ENCODE peak calls at places on chromosomes 1 and 21, in six cellular contexts. B, R, O, H, A and W are unnamed samples.

GRCh38 chr1:25347556-25347955 is 9.4 kb downstream of the TMEM50A start:
- DNase-seq in A (no peak), B (no peak), R (no peak), O (no peak), H (no peak), W (no peak)

GRCh38 chr1:46452931-46453325 is 36.7 kb upstream of the DMBX1 start:
- DNase-seq in B (no peak), A (no peak), H (no peak), O (no peak), R (no peak), W (no peak)

GRCh38 chr1:116529199-116529616 is 41.6 kb downstream of the CD58 start:
- DNase-seq in O (no peak), R (no peak), B (no peak), A (no peak), H (no peak), W (no peak)

GRCh38 chr1:29551123-29551522 is 314.8 kb downstream of the PTPRU start:
- DNase-seq in H (no peak), A (no peak), B (no peak), R (no peak), O (no peak), W (no peak)

GRCh38 chr1:60848583-60849188 is 233.7 kb upstream of the NFIA start:
- DNase-seq in O (peak), B (no peak), A (no peak), H (no peak), R (peak), W (no peak)

GRCh38 chr1:54537611-54538010 is 10.4 kb upstream of the ACOT11 start:
- DNase-seq in R (no peak), B (no peak), O (no peak), H (no peak), A (no peak), W (no peak)

GRCh38 chr1:50208296-50208695 is 99.6 kb downstream of the ELAVL4 start:
- DNase-seq in B (no peak), A (no peak), O (no peak), H (no peak), R (no peak), W (no peak)

GRCh38 chr1:225467193-225468020 is 39.6 kb upstream of the LBR start:
- DNase-seq in R (no peak), O (peak), A (no peak), H (no peak), B (peak), W (peak)

GRCh38 chr1:57293214-57293613 is 130.6 kb downstream of the DAB1 start:
- DNase-seq in A (no peak), B (no peak), H (no peak), R (no peak), O (no peak), W (no peak)

GRCh38 chr1:171595324-171595723 is 26.7 kb upstream of the MYOCOS start:
- DNase-seq in H (no peak), R (no peak), B (no peak), A (peak), O (no peak), W (no peak)

GRCh38 chr1:58895559-58896135 is 111.8 kb upstream of the JUN start:
- DNase-seq in R (no peak), O (no peak), B (no peak), A (no peak), H (no peak), W (peak)

GRCh38 chr1:186491351-186491750 is 30.4 kb upstream of the PDC start:
- DNase-seq in H (no peak), A (no peak), O (no peak), R (no peak), B (no peak), W (no peak)

GRCh38 chr1:214747050-214747615 is 144.1 kb downstream of the CENPF start:
- DNase-seq in A (no peak), O (no peak), R (no peak), B (no peak), H (no peak), W (no peak)

GRCh38 chr1:17617787-17618557 is 78.5 kb downstream of the ARHGEF10L start:
- DNase-seq in B (no peak), H (no peak), O (peak), A (no peak), R (no peak), W (no peak)

GRCh38 chr1:167059729-167060107 is 30.5 kb downstream of the GPA33 start:
- DNase-seq in B (no peak), R (no peak), O (no peak), H (no peak), A (no peak), W (no peak)

GRCh38 chr1:68255301-68255700 is 23.0 kb upstream of the WLS start:
- DNase-seq in B (no peak), R (no peak), O (peak), A (no peak), H (no peak), W (no peak)

GRCh38 chr21:42148584-42148983 is 70.4 kb upstream of the ABCG1 start:
- DNase-seq in A (no peak), O (no peak), B (no peak), H (no peak), R (no peak), W (no peak)

GRCh38 chr1:182603646-182604127 is 502 bp downstream of the RGS16 start:
- DNase-seq in O (no peak), H (no peak), R (peak), A (no peak), B (no peak), W (no peak)

GRCh38 chr1:190754769-190755168 is 277.1 kb upstream of the BRINP3 start:
- DNase-seq in A (no peak), H (no peak), R (peak), B (no peak), O (peak), W (peak)

GRCh38 chr1:233662503-233663105 is 48.7 kb downstream of the KCNK1 start:
- DNase-seq in B (no peak), O (no peak), H (no peak), R (no peak), A (no peak), W (no peak)

GRCh38 chr1:8448906-8449661 is 131.2 kb downstream of the SLC45A1 start:
- DNase-seq in H (no peak), B (no peak), R (no peak), O (peak), A (no peak), W (no peak)

GRCh38 chr1:44408181-44409018 is 3.3 kb downstream of the RNF220 start:
- DNase-seq in A (no peak), B (peak), R (peak), O (no peak), H (no peak), W (no peak)

GRCh38 chr1:169217621-169218020 is 111.1 kb downstream of the ATP1B1 start:
- DNase-seq in A (no peak), B (no peak), R (no peak), H (no peak), O (no peak), W (peak)

GRCh38 chr1:12179111-12179519 is 12.3 kb downstream of the TNFRSF1B start:
- DNase-seq in B (no peak), O (no peak), H (no peak), A (peak), R (no peak), W (no peak)

GRCh38 chr1:234866007-234866866 is 256.3 kb upstream of the IRF2BP2 start:
- DNase-seq in H (peak), R (peak), A (no peak), B (no peak), O (peak), W (no peak)

GRCh38 chr1:93061895-93062792 is 16.9 kb upstream of the MTF2 start:
- DNase-seq in R (peak), O (peak), A (no peak), B (no peak), H (no peak), W (no peak)

GRCh38 chr1:22471078-22471477 is 19.4 kb downstream of the ZBTB40 start:
- DNase-seq in O (peak), B (peak), H (no peak), R (no peak), A (no peak), W (no peak)

GRCh38 chr1:112957133-112957812 is 1.3 kb upstream of the SLC16A1 start:
- DNase-seq in A (peak), B (no peak), H (peak), R (peak), O (peak), W (peak)

GRCh38 chr1:56502700-56503245 is 76.6 kb downstream of the PLPP3 start:
- DNase-seq in H (no peak), R (no peak), A (no peak), O (peak), B (no peak), W (no peak)

GRCh38 chr1:9538669-9539164 is 548 bp upstream of the SLC25A33 start:
- DNase-seq in A (no peak), R (no peak), B (peak), H (no peak), O (no peak), W (no peak)

GRCh38 chr21:36460866-36461265 is 19.1 kb downstream of the CLDN14 start:
- DNase-seq in A (no peak), H (no peak), B (no peak), O (no peak), R (no peak), W (no peak)

GRCh38 chr1:10687142-10687715 is 109.2 kb downstream of the CASZ1 start:
- DNase-seq in R (no peak), B (no peak), H (no peak), O (no peak), A (no peak), W (no peak)

GRCh38 chr1:101161619-101162018 is 75.2 kb upstream of the S1PR1 start:
- DNase-seq in A (no peak), R (no peak), H (no peak), B (no peak), O (peak), W (no peak)

GRCh38 chr1:207649865-207650580 is 5.1 kb downstream of the CR1L start:
- DNase-seq in A (no peak), H (no peak), R (no peak), B (no peak), O (no peak), W (no peak)

GRCh38 chr1:77438239-77438913 is 156.6 kb downstream of the AK5 start:
- DNase-seq in H (peak), R (no peak), A (peak), B (no peak), O (peak), W (no peak)

GRCh38 chr1:53127546-53127945 is 14.9 kb downstream of the SLC1A7 start:
- DNase-seq in O (no peak), R (no peak), H (no peak), A (no peak), B (peak), W (no peak)

GRCh38 chr21:19507682-19508260 is 1104.2 kb upstream of the TMPRSS15 start:
- DNase-seq in H (no peak), O (no peak), B (no peak), R (peak), A (no peak), W (no peak)

GRCh38 chr21:44847261-44848056 is 26.0 kb downstream of the PTTG1IP start:
- DNase-seq in B (no peak), H (no peak), A (no peak), R (no peak), O (no peak), W (no peak)

GRCh38 chr21:44846485-44847260 is 26.8 kb downstream of the PTTG1IP start:
- DNase-seq in R (peak), O (peak), B (no peak), H (no peak), A (no peak), W (peak)

GRCh38 chr21:44846201-44846484 is 27.3 kb downstream of the PTTG1IP start:
- DNase-seq in R (no peak), O (no peak), A (no peak), B (no peak), H (no peak), W (no peak)

GRCh38 chr21:44844256-44844655 is 26.4 kb upstream of the SUMO3 start:
- DNase-seq in O (no peak), R (no peak), H (no peak), B (peak), A (no peak), W (no peak)

DNA sequence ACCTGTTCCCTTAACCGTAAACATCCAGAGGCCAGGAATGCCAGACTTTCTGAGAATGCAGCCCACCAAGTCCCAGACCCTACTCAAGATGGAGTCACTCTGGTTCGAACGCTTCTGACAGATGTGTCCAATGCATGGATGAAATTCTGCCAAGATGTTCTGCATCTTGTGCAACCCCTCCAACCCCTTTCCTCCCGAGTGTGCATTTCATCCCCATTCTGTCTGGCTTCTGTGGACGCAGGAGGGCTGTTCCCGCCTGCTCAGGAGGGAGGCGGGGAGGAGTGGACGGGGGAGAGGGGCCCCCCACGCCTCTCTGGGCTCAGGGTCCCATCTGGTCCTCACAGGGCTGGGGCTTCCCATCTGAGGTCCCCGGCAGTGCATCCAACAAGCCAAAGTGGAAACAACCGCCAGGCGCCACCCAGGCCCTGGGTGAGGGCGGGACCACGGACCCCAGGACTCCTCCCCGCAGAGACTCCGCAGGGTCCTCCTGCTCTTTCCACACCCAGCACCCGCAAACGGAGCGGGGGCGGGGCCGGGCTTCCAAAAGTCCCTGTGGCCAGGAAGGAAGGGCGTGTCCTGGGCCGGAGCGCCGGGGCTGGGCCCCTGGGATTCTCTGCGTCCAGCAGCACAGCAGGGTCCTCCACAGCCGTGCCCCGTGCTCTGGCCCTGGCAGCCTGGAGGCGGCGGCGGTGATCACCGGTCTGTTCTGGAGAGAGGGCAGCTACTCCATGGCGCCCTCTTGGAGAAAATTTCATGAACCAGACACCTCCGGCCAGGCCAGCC is 27.7 kb upstream of the SUMO3 start:
- DNase-seq in H (no peak), A (no peak), B (peak), O (peak), R (peak), W (peak)
- H3K4me3 ChIP-seq in H (peak), A (peak), B (no peak), O (peak), R (no peak), W (peak)

GRCh38 chr1:242034393-242034792 is 35.5 kb upstream of the MAP1LC3C start:
- DNase-seq in B (no peak), R (no peak), O (no peak), A (no peak), H (no peak), W (no peak)
- H3K4me3 ChIP-seq in B (no peak), R (no peak), O (no peak), A (no peak), H (no peak), W (no peak)

GRCh38 chr21:31874817-31875216 is 2.0 kb downstream of the HUNK start:
- DNase-seq in A (no peak), H (no peak), O (no peak), R (peak), B (peak), W (no peak)
- H3K4me3 ChIP-seq in A (peak), H (peak), O (no peak), R (peak), B (peak), W (no peak)

GRCh38 chr1:27116210-27116609 is 38.7 kb downstream of the SLC9A1 start:
- DNase-seq in B (no peak), A (no peak), R (no peak), H (no peak), O (peak), W (peak)

GRCh38 chr1:27116697-27117096 is 38.2 kb downstream of the SLC9A1 start:
- DNase-seq in R (no peak), B (no peak), A (no peak), O (peak), H (no peak), W (peak)

GRCh38 chr1:27117733-27118439 is 37.0 kb downstream of the SLC9A1 start:
- DNase-seq in B (no peak), R (no peak), A (no peak), O (peak), H (no peak), W (no peak)

GRCh38 chr1:27120849-27121248 is 34.1 kb downstream of the SLC9A1 start:
- DNase-seq in R (no peak), B (no peak), H (no peak), O (no peak), A (no peak), W (no peak)

GRCh38 chr1:27119270-27119618 is 35.7 kb downstream of the SLC9A1 start:
- DNase-seq in B (no peak), H (no peak), O (peak), A (no peak), R (no peak), W (no peak)
- H3K4me3 ChIP-seq in B (no peak), H (no peak), O (no peak), A (no peak), R (no peak), W (no peak)

DNA sequence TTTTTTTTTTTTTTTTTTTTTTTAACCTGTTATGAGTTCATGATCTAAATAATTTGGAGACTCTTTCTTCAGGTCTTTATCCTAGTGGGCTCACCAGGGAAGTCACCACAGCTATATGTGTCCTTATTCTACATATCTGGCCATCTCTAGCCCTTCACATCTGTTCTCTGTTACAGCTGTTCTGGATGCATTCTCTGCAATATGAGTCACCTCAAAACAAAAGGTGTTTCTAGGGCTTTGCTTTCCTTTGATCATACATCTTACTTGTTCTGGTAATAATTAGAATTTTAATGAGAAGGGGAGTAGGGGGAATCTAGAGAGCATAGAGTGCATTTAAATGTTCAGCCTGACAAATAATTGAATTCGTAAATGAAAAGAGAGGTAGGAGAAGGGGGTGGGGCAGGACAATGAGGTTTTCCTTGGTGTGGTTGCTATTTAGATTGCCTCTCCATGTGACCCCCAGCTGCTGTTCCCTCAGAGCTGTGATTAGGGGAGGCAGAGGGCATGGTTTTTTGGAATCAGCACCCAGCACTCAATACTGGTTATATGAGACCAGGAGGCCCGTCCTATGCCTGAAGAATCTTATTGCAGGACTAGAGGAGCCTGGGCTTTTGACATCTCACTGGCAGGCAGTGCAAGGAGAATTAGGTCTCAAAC is 8.0 kb downstream of the SYT6 start:
- DNase-seq in A (no peak), H (peak), R (no peak), O (peak), B (no peak), W (no peak)
- H3K4me3 ChIP-seq in A (no peak), H (no peak), R (no peak), O (no peak), B (no peak), W (no peak)

DNA sequence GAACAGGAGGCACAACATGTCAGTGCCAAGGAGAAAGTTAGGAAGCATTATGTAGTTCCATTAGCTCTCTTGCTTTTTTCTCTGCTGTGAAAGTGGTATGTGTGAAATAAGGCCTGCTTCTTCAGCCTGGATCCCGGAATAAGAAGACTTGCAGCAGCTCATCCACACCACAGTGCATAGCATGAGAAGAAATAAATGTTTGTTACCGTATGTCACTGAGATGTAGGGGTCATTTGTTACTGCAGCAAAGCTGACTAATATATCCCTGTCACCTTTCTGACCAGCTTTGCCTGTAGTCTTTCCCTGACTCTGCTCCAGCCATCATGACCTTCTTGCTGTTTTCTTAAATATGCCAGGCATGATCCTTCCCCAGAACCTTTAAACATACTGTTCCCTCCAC is 20.5 kb upstream of the MCOLN3 start:
- DNase-seq in A (no peak), B (no peak), O (no peak), R (no peak), H (no peak), W (no peak)
- H3K4me3 ChIP-seq in A (no peak), B (no peak), O (no peak), R (no peak), H (no peak), W (no peak)

DNA sequence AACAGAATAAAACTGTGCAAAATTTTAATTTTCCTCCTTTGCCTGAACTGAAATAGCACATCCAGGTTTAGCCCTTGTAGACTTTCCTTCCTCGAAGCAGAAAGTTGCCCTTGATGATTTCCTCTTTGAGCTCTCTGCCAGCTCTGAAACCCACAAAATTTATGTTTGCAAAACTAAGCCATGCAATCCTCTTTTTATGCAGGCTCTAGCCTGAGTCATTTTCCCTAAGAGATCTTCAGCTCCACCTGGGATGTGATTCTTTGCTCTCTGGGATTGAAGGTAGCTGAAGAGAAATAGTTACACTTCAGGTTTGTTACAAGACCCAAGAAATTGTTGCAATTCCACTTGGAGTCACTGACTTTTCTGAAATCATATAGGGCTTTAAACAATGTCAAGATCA is 1.4 kb upstream of the F3 start:
- DNase-seq in H (no peak), A (no peak), R (no peak), O (peak), B (no peak), W (no peak)
- H3K4me3 ChIP-seq in H (peak), A (no peak), R (peak), O (no peak), B (peak), W (no peak)